ENCODE peak calls at places on chromosomes 16 and 17, in eight cellular contexts. Q, H, J, K, E, U, A and V are unnamed samples.

GRCh38 chr17:42842286-42842685 is 2.1 kb upstream of the AOC2 start:
- DNase-seq in U (no peak), K (no peak), J (no peak), E (no peak), Q (no peak), A (no peak), H (no peak), V (no peak)

GRCh38 chr16:50068550-50068949 is 2.8 kb downstream of the HEATR3 start:
- DNase-seq in J (no peak), H (no peak), A (no peak), Q (no peak), K (no peak), E (no peak), U (no peak), V (no peak)

GRCh38 chr17:65418622-65419021 is 142.8 kb downstream of the AXIN2 start:
- DNase-seq in Q (no peak), H (no peak), E (no peak), J (no peak), U (no peak), K (no peak), A (no peak), V (no peak)

GRCh38 chr17:8494506-8495111 is 58.9 kb downstream of the NDEL1 start:
- DNase-seq in H (no peak), Q (no peak), J (no peak), U (no peak), E (no peak), A (no peak), K (no peak), V (no peak)

GRCh38 chr17:35898283-35899070 is 18.3 kb upstream of the CCL5 start:
- DNase-seq in H (no peak), U (no peak), J (no peak), E (no peak), K (no peak), Q (no peak), A (peak), V (no peak)

GRCh38 chr17:34126496-34126895 is 128.6 kb upstream of the CCL2 start:
- DNase-seq in K (no peak), E (no peak), J (no peak), A (no peak), H (no peak), U (no peak), Q (no peak), V (no peak)

GRCh38 chr17:48583708-48584582 is 5.8 kb upstream of the HOXB4 start:
- DNase-seq in Q (no peak), U (no peak), J (no peak), A (no peak), H (no peak), E (no peak), K (no peak), V (no peak)

GRCh38 chr16:85950519-85950918 is 51.6 kb downstream of the IRF8 start:
- DNase-seq in A (no peak), U (no peak), H (no peak), E (no peak), K (no peak), J (no peak), Q (no peak), V (no peak)

GRCh38 chr17:48388955-48389764 is 40.9 kb downstream of the SKAP1 start:
- DNase-seq in A (no peak), E (no peak), Q (no peak), U (no peak), J (no peak), K (no peak), H (no peak), V (no peak)

GRCh38 chr16:70289229-70290098 is at the start of gene AARS1:
- DNase-seq in J (peak), H (peak), K (peak), A (peak), E (peak), U (peak), Q (peak), V (peak)

GRCh38 chr17:76914937-76915336 is 46.7 kb downstream of the MGAT5B start:
- DNase-seq in E (no peak), K (no peak), U (no peak), Q (no peak), H (no peak), A (no peak), J (no peak), V (no peak)

GRCh38 chr16:31010539-31010938 is at the start of gene STX1B:
- DNase-seq in K (peak), A (no peak), J (peak), U (no peak), H (no peak), Q (no peak), E (no peak), V (peak)

GRCh38 chr17:70875729-70876344 is 706.5 kb downstream of the KCNJ2 start:
- DNase-seq in U (no peak), J (no peak), K (no peak), H (no peak), Q (no peak), A (no peak), E (no peak), V (no peak)

GRCh38 chr16:12267491-12267890 is 291.0 kb downstream of the SNX29 start:
- DNase-seq in Q (no peak), K (no peak), A (no peak), H (no peak), J (no peak), U (no peak), E (no peak), V (no peak)

GRCh38 chr17:76077582-76078110 is 1.3 kb upstream of the ZACN start:
- DNase-seq in J (no peak), Q (no peak), U (peak), E (peak), A (no peak), H (no peak), K (no peak), V (no peak)

GRCh38 chr17:17235212-17236174 is 1.5 kb downstream of the FLCN start:
- DNase-seq in J (no peak), A (peak), H (peak), Q (no peak), E (peak), U (no peak), K (no peak), V (no peak)

GRCh38 chr17:80795090-80795609 is 196.5 kb upstream of the CHMP6 start:
- DNase-seq in Q (no peak), E (no peak), H (no peak), U (no peak), K (no peak), A (no peak), J (no peak), V (no peak)

GRCh38 chr17:29722411-29723198 is 99.9 kb upstream of the CORO6 start:
- DNase-seq in E (no peak), J (peak), Q (no peak), A (no peak), U (peak), K (no peak), H (peak), V (peak)

GRCh38 chr16:9206156-9206555 is 114.7 kb downstream of the HAPSTR1 start:
- DNase-seq in U (no peak), E (no peak), H (no peak), A (no peak), Q (no peak), J (no peak), K (no peak), V (no peak)

GRCh38 chr17:61474235-61474927 is 22.2 kb downstream of the TBX4 start:
- DNase-seq in A (no peak), K (no peak), E (no peak), J (no peak), U (no peak), Q (no peak), H (no peak), V (no peak)

GRCh38 chr16:4496305-4496704 is 20.1 kb downstream of the HMOX2 start:
- DNase-seq in E (no peak), K (no peak), H (no peak), Q (no peak), A (peak), J (no peak), U (no peak), V (no peak)

GRCh38 chr17:10099051-10099571 is 99.3 kb downstream of the GAS7 start:
- DNase-seq in U (no peak), K (no peak), H (no peak), A (no peak), Q (no peak), E (no peak), J (no peak), V (no peak)

GRCh38 chr17:386145-386876 is 33.7 kb upstream of the RPH3AL start:
- DNase-seq in Q (no peak), E (no peak), U (peak), J (peak), H (no peak), K (peak), A (peak), V (peak)

GRCh38 chr16:51630051-51630450 is 479.0 kb upstream of the SALL1 start:
- DNase-seq in U (no peak), A (no peak), E (no peak), K (no peak), H (no peak), J (no peak), Q (no peak), V (no peak)

GRCh38 chr16:70745536-70746025 is 55.4 kb downstream of the VAC14 start:
- DNase-seq in A (no peak), H (no peak), U (no peak), E (no peak), K (no peak), Q (no peak), J (no peak), V (no peak)

GRCh38 chr16:28163699-28164584 is 47.8 kb downstream of the XPO6 start:
- DNase-seq in H (no peak), U (no peak), J (no peak), K (no peak), A (no peak), Q (no peak), E (no peak), V (no peak)

GRCh38 chr16:87823146-87823929 is 46.0 kb downstream of the SLC7A5 start:
- DNase-seq in A (no peak), K (peak), E (no peak), Q (no peak), J (no peak), H (no peak), U (no peak), V (no peak)

GRCh38 chr17:63647936-63648335 is 25.7 kb downstream of the MAP3K3 start:
- DNase-seq in K (no peak), J (no peak), A (no peak), Q (no peak), H (no peak), U (no peak), E (no peak), V (no peak)

GRCh38 chr16:73616186-73616585 is 568.3 kb upstream of the ZFHX3 start:
- DNase-seq in A (no peak), U (no peak), E (no peak), Q (no peak), J (no peak), H (no peak), K (no peak), V (no peak)

GRCh38 chr16:27591837-27592236 is 41.9 kb downstream of the KATNIP start:
- DNase-seq in U (no peak), J (no peak), A (no peak), E (no peak), Q (no peak), H (no peak), K (no peak), V (no peak)

GRCh38 chr16:17591655-17592405 is 121.1 kb upstream of the XYLT1 start:
- DNase-seq in H (no peak), J (no peak), K (no peak), Q (no peak), U (no peak), E (no peak), A (no peak), V (peak)

GRCh38 chr17:63995626-63996025 is 2.5 kb upstream of the PRR29 start:
- DNase-seq in U (no peak), E (peak), A (no peak), K (no peak), H (no peak), J (no peak), Q (no peak), V (no peak)

GRCh38 chr16:89571636-89572035 is 3.9 kb upstream of the CPNE7 start:
- DNase-seq in H (no peak), J (no peak), E (no peak), A (no peak), U (no peak), K (no peak), Q (no peak), V (no peak)

GRCh38 chr17:73249700-73250099 is 12.0 kb downstream of the CPSF4L start:
- DNase-seq in E (no peak), J (no peak), U (no peak), A (no peak), H (no peak), Q (peak), K (no peak), V (no peak)

GRCh38 chr17:41844971-41845370 is 7.3 kb downstream of the KLHL10 start:
- DNase-seq in A (no peak), H (no peak), K (no peak), J (no peak), U (no peak), E (no peak), Q (no peak), V (no peak)

GRCh38 chr16:643050-643368 is 1.4 kb downstream of the MCRIP2 start:
- DNase-seq in K (peak), A (no peak), J (no peak), Q (no peak), U (no peak), E (no peak), H (no peak), V (no peak)